ENCODE peak calls at places on chromosomes 4 and X, in six cellular contexts. O, A, H, Q, P and F are unnamed samples.

GRCh38 chr4:94403735-94404134 is 48.0 kb upstream of the PDLIM5 start:
- DNase-seq in O (no peak), A (no peak), H (no peak), Q (no peak), P (no peak), F (no peak)

GRCh38 chr4:88765729-88766128 is 68.1 kb upstream of the NAP1L5 start:
- DNase-seq in O (peak; percentile 84), A (no peak), H (peak; percentile 84), Q (peak; percentile 8), P (peak; percentile 4), F (no peak)

GRCh38 chrX:54754854-54755253 is 43.2 kb downstream of the ITIH6 start:
- DNase-seq in O (no peak), A (peak; percentile 1), H (no peak), Q (no peak), P (no peak), F (no peak)

GRCh38 chrX:132483523-132483922 is 5.3 kb downstream of the MBNL3 start:
- DNase-seq in O (no peak), A (no peak), H (no peak), Q (no peak), P (no peak), F (no peak)

GRCh38 chr4:38949416-38950051 is 81.9 kb downstream of the FAM114A1 start:
- DNase-seq in O (no peak), A (no peak), H (peak; percentile 70), Q (no peak), P (no peak), F (no peak)

GRCh38 chr4:156559346-156559745 is 412.3 kb downstream of the PDGFC start:
- DNase-seq in O (no peak), A (no peak), H (peak; percentile 22), Q (no peak), P (no peak), F (no peak)

GRCh38 chr4:108943971-108944370 is 181.1 kb upstream of the ETNPPL start:
- DNase-seq in O (no peak), A (no peak), H (no peak), Q (no peak), P (no peak), F (no peak)

GRCh38 chr4:8260656-8261111 is 8.9 kb upstream of the HTRA3 start:
- DNase-seq in O (no peak), A (peak; percentile 41), H (peak; percentile 96), Q (no peak), P (peak; percentile 87), F (peak; percentile 68)

GRCh38 chrX:111352424-111352823 is 59.6 kb downstream of the DCX start:
- DNase-seq in O (no peak), A (no peak), H (no peak), Q (peak; percentile 2), P (no peak), F (no peak)

GRCh38 chr4:44493924-44494323 is 45.3 kb upstream of the KCTD8 start:
- DNase-seq in O (no peak), A (peak; percentile 71), H (no peak), Q (no peak), P (peak; percentile 19), F (peak; percentile 59)

GRCh38 chrX:41906515-41907165 is 16.7 kb downstream of the CASK start:
- DNase-seq in O (no peak), A (no peak), H (no peak), Q (no peak), P (no peak), F (no peak)

GRCh38 chr4:26176621-26177121 is 144.1 kb upstream of the RBPJ start:
- DNase-seq in O (no peak), A (no peak), H (peak; percentile 85), Q (no peak), P (no peak), F (no peak)

GRCh38 chrX:30888526-30889146 is 418 bp downstream of the TAB3 start:
- DNase-seq in O (peak; percentile 74), A (peak; percentile 29), H (no peak), Q (no peak), P (peak; percentile 14), F (peak; percentile 60)

GRCh38 chr4:21304061-21304541 is 603.8 kb downstream of the PACRGL start:
- DNase-seq in O (no peak), A (peak; percentile 86), H (no peak), Q (no peak), P (no peak), F (peak; percentile 89)

GRCh38 chr4:68570122-68570507 is 6.0 kb downstream of the UGT2B17 start:
- DNase-seq in O (no peak), A (no peak), H (no peak), Q (no peak), P (no peak), F (no peak)

GRCh38 chr4:152678841-152679240 is 956 bp downstream of the TMEM154 start:
- DNase-seq in O (no peak), A (no peak), H (no peak), Q (no peak), P (no peak), F (no peak)

GRCh38 chr4:99790796-99791617 is 25.6 kb upstream of the DAPP1 start:
- DNase-seq in O (no peak), A (no peak), H (no peak), Q (no peak), P (no peak), F (no peak)

GRCh38 chrX:153723351-153724251 is 586 bp downstream of the BCAP31 start:
- DNase-seq in O (peak; percentile 85), A (peak; percentile 56), H (peak; percentile 37), Q (no peak), P (peak; percentile 56), F (peak; percentile 76)

GRCh38 chrX:115324194-115324593 is 34.7 kb downstream of the LUZP4 start:
- DNase-seq in O (peak; percentile 76), A (no peak), H (peak; percentile 26), Q (no peak), P (no peak), F (no peak)

GRCh38 chr4:56728512-56728911 is 47.4 kb upstream of the HOPX start:
- DNase-seq in O (no peak), A (no peak), H (peak; percentile 92), Q (no peak), P (peak; percentile 14), F (no peak)

GRCh38 chr4:61376301-61376700 is 176.2 kb downstream of the ADGRL3 start:
- DNase-seq in O (no peak), A (no peak), H (no peak), Q (no peak), P (no peak), F (no peak)

GRCh38 chr4:83358410-83358809 is 23.8 kb upstream of the HPSE start:
- DNase-seq in O (no peak), A (no peak), H (peak; percentile 73), Q (no peak), P (no peak), F (no peak)

GRCh38 chr4:53477038-53477565 is 99.7 kb downstream of the FIP1L1 start:
- DNase-seq in O (no peak), A (peak; percentile 82), H (peak; percentile 62), Q (no peak), P (no peak), F (no peak)

GRCh38 chrX:47129879-47130358 is 14.6 kb downstream of the NDUFB11 start:
- DNase-seq in O (no peak), A (peak; percentile 7), H (no peak), Q (no peak), P (no peak), F (no peak)

GRCh38 chrX:48957477-48957826 is at the start of gene OTUD5:
- DNase-seq in O (peak; percentile 88), A (peak; percentile 70), H (no peak), Q (no peak), P (peak; percentile 85), F (no peak)

GRCh38 chr4:102342404-102343074 is 2.7 kb downstream of the SLC39A8 start:
- DNase-seq in O (no peak), A (no peak), H (no peak), Q (no peak), P (no peak), F (no peak)
- H3K4me1 ChIP-seq in O (no peaks in the 10 kb centered on the region), A (peaks cover 65% of the 10 kb centered on the region), H (no peaks in the 10 kb centered on the region), Q (no peaks in the 10 kb centered on the region), P (peaks cover 14% of the 10 kb centered on the region), F (peaks cover 3% of the 10 kb centered on the region)

DNA sequence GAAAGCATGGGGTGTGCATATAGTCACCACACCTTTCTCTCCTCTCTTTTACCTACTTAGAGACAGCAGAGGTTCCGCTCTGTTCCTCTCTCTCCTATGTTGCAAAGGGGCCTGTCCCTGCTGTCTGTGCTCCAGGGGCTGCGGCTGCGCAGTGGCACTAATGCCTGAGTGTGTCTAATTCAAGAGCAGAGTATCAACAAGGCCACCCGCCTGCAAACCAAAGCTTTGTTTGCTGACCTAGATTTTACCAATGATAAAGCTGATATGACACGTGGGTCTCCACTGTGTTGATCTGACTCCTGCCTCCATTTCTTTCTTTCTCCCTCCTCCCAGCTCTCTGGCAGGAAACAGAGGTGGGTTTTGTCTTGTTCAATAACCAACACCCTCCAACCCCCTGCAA is 74.9 kb downstream of the NSG1 start:
- DNase-seq in O (no peak), A (no peak), H (no peak), Q (no peak), P (no peak), F (no peak)
- H3K4me1 ChIP-seq in O (no peaks in the 10 kb centered on the region), A (peaks cover 71% of the 10 kb centered on the region), H (peaks cover 9% of the 10 kb centered on the region), Q (no peaks in the 10 kb centered on the region), P (no peaks in the 10 kb centered on the region), F (peaks cover 6% of the 10 kb centered on the region)

GRCh38 chr4:107832275-107832807 is 7.6 kb downstream of the SGMS2 start:
- DNase-seq in O (no peak), A (peak; percentile 17), H (no peak), Q (no peak), P (no peak), F (no peak)

GRCh38 chr4:107834241-107834856 is 9.6 kb downstream of the SGMS2 start:
- DNase-seq in O (no peak), A (no peak), H (no peak), Q (no peak), P (no peak), F (no peak)

GRCh38 chr4:107838138-107838618 is 13.4 kb downstream of the SGMS2 start:
- DNase-seq in O (no peak), A (no peak), H (peak; percentile 25), Q (no peak), P (no peak), F (no peak)

GRCh38 chr4:107837298-107837697 is 12.6 kb downstream of the SGMS2 start:
- DNase-seq in O (no peak), A (no peak), H (no peak), Q (no peak), P (no peak), F (no peak)

DNA sequence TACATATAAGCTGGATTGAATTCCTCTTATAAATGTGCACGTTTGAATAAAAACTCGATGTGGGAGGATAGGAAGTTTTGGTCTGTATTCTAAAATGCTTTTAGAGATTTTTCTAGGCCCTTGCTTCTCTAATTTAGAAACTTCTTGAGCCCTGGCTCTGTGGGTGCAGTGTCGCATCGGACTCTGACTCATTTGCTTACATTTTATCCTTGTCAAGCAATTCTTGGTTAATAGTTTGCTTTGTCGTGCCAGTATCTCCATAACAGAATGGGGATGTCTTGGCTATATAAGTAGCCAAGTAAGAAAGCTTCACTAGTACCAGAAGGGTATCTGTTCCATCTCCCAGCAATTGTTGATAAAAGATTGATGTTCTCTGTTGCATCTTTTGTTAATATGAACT is 10.7 kb downstream of the SGMS2 start:
- DNase-seq in O (no peak), A (no peak), H (peak; percentile 62), Q (no peak), P (no peak), F (no peak)
- H3K4me1 ChIP-seq in O (no peaks in the 10 kb centered on the region), A (peaks cover 4% of the 10 kb centered on the region), H (no peaks in the 10 kb centered on the region), Q (peaks cover 6% of the 10 kb centered on the region), P (no peaks in the 10 kb centered on the region), F (no peaks in the 10 kb centered on the region)

DNA sequence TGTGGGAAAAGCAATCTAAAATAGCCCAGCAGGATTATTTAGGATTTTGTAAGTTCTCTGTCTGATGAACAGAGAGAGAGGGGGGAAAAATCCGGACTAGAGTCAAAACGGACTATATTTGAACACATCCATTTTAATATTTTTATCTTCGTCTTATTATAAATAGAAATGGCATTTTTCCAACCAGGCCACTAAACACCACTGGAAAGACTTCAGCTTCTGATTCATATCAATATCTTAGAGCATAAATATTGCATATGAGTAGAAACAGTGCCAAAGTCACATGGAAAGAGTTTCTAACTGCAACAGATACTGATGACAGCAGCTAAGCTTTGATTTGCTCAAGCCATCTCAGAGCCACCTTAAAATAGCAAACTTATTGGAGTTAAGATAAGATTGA is 479 bp downstream of the PPARGC1A start:
- DNase-seq in O (no peak), A (no peak), H (no peak), Q (no peak), P (no peak), F (no peak)
- H3K4me1 ChIP-seq in O (no peaks in the 10 kb centered on the region), A (peaks cover 58% of the 10 kb centered on the region), H (peaks cover 4% of the 10 kb centered on the region), Q (no peaks in the 10 kb centered on the region), P (no peaks in the 10 kb centered on the region), F (peaks cover 8% of the 10 kb centered on the region)